ENCODE peak calls at places on chromosome 19, in ten cellular contexts. E is tibial nerve; J is CD8-positive, alpha-beta T cell; K is uterus; O is lower lobe of right lung; L is neural progenitor cell; F is left ventricle myocardium inferior; Z is thoracic aorta; Q is cardiac muscle cell; A is right lobe of liver. H is an unnamed sample. For H3K27me3 and H3K9me3, the result is how much of the 10 kb centered on the place peaks cover.

GRCh38 chr19:10230155-10230903 is 802 bp downstream of the S1PR2 start:
- DNase-seq in Z (no peak), A (peak), K (peak), Q (peak), F (peak), L (peak), E (peak), J (peak), O (peak), H (peak)

GRCh38 chr19:8517551-8518442 is 3.8 kb upstream of the ZNF414 start:
- DNase-seq in L (no peak), Z (no peak), Q (no peak), A (no peak), K (no peak), F (no peak), E (no peak), J (peak), O (no peak), H (no peak)

GRCh38 chr19:2021453-2022140 is 6.1 kb upstream of the BTBD2 start:
- DNase-seq in E (no peak), L (no peak), F (no peak), O (no peak), Z (no peak), J (no peak), K (no peak), Q (no peak), A (no peak), H (no peak)

GRCh38 chr19:32450217-32450616 is 44.6 kb downstream of the DPY19L3 start:
- DNase-seq in F (no peak), J (no peak), Q (no peak), K (no peak), L (no peak), A (no peak), Z (no peak), O (no peak), E (no peak), H (no peak)

GRCh38 chr19:45342911-45343310 is 2.4 kb downstream of the KLC3 start:
- DNase-seq in L (no peak), E (no peak), A (no peak), O (no peak), J (no peak), K (no peak), F (no peak), Z (no peak), Q (no peak), H (no peak)

GRCh38 chr19:35295792-35296462 is 4.0 kb downstream of the MAG start:
- DNase-seq in F (no peak), Q (peak), J (peak), O (no peak), Z (no peak), A (no peak), L (no peak), E (no peak), K (no peak), H (no peak)

GRCh38 chr19:7250951-7251350 is 43.3 kb downstream of the INSR start:
- DNase-seq in Z (no peak), J (no peak), L (no peak), F (no peak), K (no peak), E (no peak), A (no peak), O (no peak), Q (no peak), H (no peak)

GRCh38 chr19:51325161-51325979 is 13.9 kb downstream of the IGLON5 start:
- DNase-seq in E (no peak), K (no peak), F (no peak), L (no peak), J (no peak), Z (no peak), O (no peak), A (no peak), Q (no peak), H (no peak)

GRCh38 chr19:3651684-3652083 is 25.1 kb upstream of the CACTIN start:
- DNase-seq in A (no peak), Q (no peak), F (no peak), Z (no peak), E (no peak), K (no peak), O (no peak), J (no peak), L (no peak), H (no peak)

GRCh38 chr19:31356587-31357314 is 7.5 kb upstream of the TSHZ3 start:
- DNase-seq in Q (peak), E (no peak), L (peak), K (no peak), A (peak), F (peak), J (peak), O (peak), Z (no peak), H (peak)

GRCh38 chr19:57583521-57584416 is at the start of gene ZIK1:
- DNase-seq in A (peak), L (peak), F (peak), J (peak), E (peak), O (peak), Q (peak), Z (peak), K (peak), H (peak)

GRCh38 chr19:31339405-31339804 is 9.8 kb downstream of the TSHZ3 start:
- DNase-seq in Q (peak), Z (no peak), E (no peak), O (no peak), A (no peak), K (no peak), J (no peak), F (no peak), L (no peak), H (no peak)

GRCh38 chr19:16001481-16002312 is 52.9 kb downstream of the OR10H4 start:
- DNase-seq in E (no peak), K (peak), L (no peak), J (no peak), Z (no peak), F (no peak), A (no peak), Q (no peak), O (no peak), H (peak)

GRCh38 chr19:6963937-6964336 is 57.3 kb downstream of the MBD3L2B start:
- DNase-seq in L (no peak), K (no peak), Z (no peak), O (no peak), A (no peak), E (no peak), F (no peak), J (peak), Q (no peak), H (no peak)

GRCh38 chr19:57282011-57282636 is 1.8 kb downstream of the ZNF460 start:
- DNase-seq in J (no peak), F (no peak), E (no peak), K (no peak), A (no peak), O (no peak), Z (no peak), Q (no peak), L (no peak), H (no peak)

GRCh38 chr19:17950310-17951150 is 16.4 kb upstream of the KCNN1 start:
- DNase-seq in Z (no peak), F (peak), J (no peak), Q (peak), E (no peak), A (no peak), K (no peak), O (no peak), L (peak), H (no peak)

GRCh38 chr19:17948474-17948966 is 15.7 kb downstream of the CCDC124 start:
- DNase-seq in A (no peak), O (no peak), K (peak), L (no peak), Q (no peak), F (no peak), J (no peak), Z (no peak), E (no peak), H (no peak)

GRCh38 chr19:17948967-17949930 is 16.4 kb downstream of the CCDC124 start:
- DNase-seq in Z (no peak), A (no peak), Q (no peak), F (no peak), J (no peak), E (no peak), K (no peak), L (peak), O (no peak), H (no peak)

GRCh38 chr19:17951151-17952040 is 15.5 kb upstream of the KCNN1 start:
- DNase-seq in O (no peak), Z (no peak), J (no peak), E (no peak), Q (peak), F (no peak), L (peak), A (no peak), K (no peak), H (no peak)

GRCh38 chr19:17949956-17950309 is 17.0 kb upstream of the KCNN1 start:
- DNase-seq in Z (no peak), L (no peak), Q (no peak), E (no peak), O (no peak), J (no peak), A (no peak), F (no peak), K (no peak), H (no peak)
- H3K27me3 ChIP-seq in Z (under half), L (half or more), Q (under half), E (half or more), O (half or more), J (half or more), A (under half), F (half or more), K (under half), H (under half)

GRCh38 chr19:4913996-4914735 is 4.9 kb downstream of the UHRF1 start:
- DNase-seq in Q (no peak), E (no peak), F (no peak), Z (no peak), J (no peak), O (no peak), L (no peak), A (no peak), K (no peak), H (no peak)
- H3K4me3 ChIP-seq in Q (no peak), E (no peak), F (no peak), Z (peak), J (peak), O (peak), L (no peak), A (no peak), K (no peak), H (no peak)

DNA sequence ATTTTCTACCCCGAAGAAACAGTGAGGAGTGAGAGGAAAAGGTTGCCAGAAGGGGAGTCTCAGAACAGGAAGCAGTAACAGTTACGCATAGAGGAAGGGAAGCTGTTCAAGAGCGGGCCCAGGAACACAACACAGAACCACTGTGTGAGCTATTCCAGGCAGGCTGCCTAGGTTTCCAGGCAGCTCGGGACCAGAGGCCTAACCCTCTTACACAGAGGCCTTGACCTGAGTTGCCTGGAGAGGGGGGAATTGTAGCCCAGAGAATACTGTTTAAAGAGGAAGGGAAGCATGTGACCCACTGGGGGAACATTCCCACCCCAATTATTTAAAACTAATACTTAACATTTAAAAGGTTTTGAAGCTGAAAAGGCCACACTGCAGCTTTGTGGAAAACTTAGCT is 93.3 kb upstream of the ZNF98 start:
- DNase-seq in Z (no peak), Q (no peak), J (no peak), F (no peak), A (no peak), O (no peak), L (no peak), E (no peak), K (no peak), H (no peak)
- H3K9me3 ChIP-seq in Z (under half), Q (under half), J (under half), F (under half), A (under half), O (under half), L (under half), E (under half), K (under half), H (under half)

GRCh38 chr19:18609717-18610051 is 3.0 kb upstream of the TMEM59L start:
- DNase-seq in Z (no peak), Q (no peak), L (no peak), F (no peak), O (no peak), J (no peak), E (no peak), K (no peak), A (no peak), H (no peak)

GRCh38 chr19:18606281-18607221 is at the start of gene CRLF1:
- DNase-seq in L (peak), F (no peak), O (no peak), Z (no peak), A (no peak), J (no peak), E (no peak), Q (no peak), K (no peak), H (no peak)

GRCh38 chr19:18607222-18608101 is 863 bp upstream of the CRLF1 start:
- DNase-seq in Z (no peak), F (no peak), J (no peak), E (no peak), K (no peak), O (no peak), A (no peak), L (peak), Q (no peak), H (no peak)

GRCh38 chr19:18608805-18609716 is 2.5 kb upstream of the CRLF1 start:
- DNase-seq in Q (no peak), J (no peak), K (no peak), O (no peak), F (no peak), A (no peak), Z (no peak), L (no peak), E (no peak), H (no peak)

GRCh38 chr19:18608102-18608804 is 1.7 kb upstream of the CRLF1 start:
- DNase-seq in E (no peak), O (no peak), F (no peak), A (no peak), Z (no peak), Q (no peak), L (no peak), J (no peak), K (no peak), H (no peak)
- H3K27me3 ChIP-seq in E (half or more), O (half or more), F (half or more), A (under half), Z (half or more), Q (half or more), L (half or more), J (half or more), K (half or more), H (half or more)

GRCh38 chr19:55146648-55147218 is 2.3 kb downstream of the TNNT1 start:
- DNase-seq in K (no peak), Q (peak), L (peak), Z (no peak), E (no peak), J (no peak), A (no peak), O (no peak), F (no peak), H (no peak)
- H3K4me3 ChIP-seq in K (no peak), Q (peak), L (peak), Z (no peak), E (no peak), J (no peak), A (no peak), O (peak), F (no peak), H (no peak)

DNA sequence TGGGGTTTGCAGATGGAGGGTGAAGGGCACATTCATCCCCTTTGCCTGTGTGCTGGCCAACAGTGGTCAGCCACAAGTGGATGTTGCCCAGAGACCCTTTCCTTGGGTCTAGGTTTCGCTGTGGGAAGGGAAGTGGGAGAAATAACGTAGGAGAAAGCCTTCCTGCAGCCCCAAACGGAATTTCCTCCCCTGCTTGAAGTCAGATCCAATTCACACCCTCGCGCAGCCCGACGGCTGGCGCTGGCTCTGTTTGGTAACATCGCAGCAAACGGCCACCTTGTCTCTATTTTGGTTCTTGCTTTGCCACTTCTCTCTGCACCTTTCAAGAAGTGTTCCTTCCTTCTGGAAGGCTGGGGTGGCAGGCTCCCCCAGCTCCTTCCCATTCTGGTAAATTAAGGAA is 45.4 kb downstream of the CHST8 start:
- DNase-seq in K (no peak), A (no peak), F (no peak), O (no peak), Z (no peak), Q (no peak), L (no peak), J (no peak), E (no peak), H (no peak)
- H3K9me3 ChIP-seq in K (under half), A (under half), F (under half), O (under half), Z (under half), Q (under half), L (under half), J (under half), E (under half), H (under half)

H was measured in body of pancreas.